ENCODE peak calls at places on chromosomes 11 and 22, in ten cellular contexts. R is NCI-H460; K is HS-5; A is stimulated activated CD4-positive, alpha-beta T cell treated with anti-CD3 and anti-CD28 coated beads, Interleukin-2, amount 100 ng/mL, for 48 hours; S is activated naive CD4-positive, alpha-beta T cell treated with anti-CD3 and anti-CD28 coated beads for 36 hours; F is spleen; Q is substantia nigra; I is activated T-cell treated with anti-CD3 and anti-CD28 coated beads for 1 hour; J is AG04450; W is mesenchymal stem cell. G is an unnamed sample.

GRCh38 chr11:11657101-11657935 is 35.5 kb upstream of the GALNT18 start:
- DNase-seq in S (no peak), J (no peak), R (no peak), K (no peak), I (no peak), W (no peak), A (no peak), F (no peak), Q (no peak), G (no peak)

GRCh38 chr11:122037911-122038310 is 78.1 kb downstream of the BLID start:
- DNase-seq in I (no peak), F (no peak), A (no peak), K (no peak), W (no peak), R (no peak), Q (no peak), S (no peak), J (no peak), G (no peak)

GRCh38 chr11:72039108-72039850 is 40.6 kb downstream of the IL18BP start:
- DNase-seq in A (no peak), Q (no peak), F (no peak), K (no peak), W (peak; percentile 45), R (no peak), S (no peak), I (no peak), J (peak; percentile 7), G (no peak)

GRCh38 chr22:17938484-17938924 is 85.9 kb downstream of the MICAL3 start:
- DNase-seq in R (no peak), J (no peak), S (no peak), W (no peak), I (no peak), A (no peak), F (no peak), Q (no peak), K (no peak), G (no peak)

GRCh38 chr22:20136603-20136873 is 4.9 kb downstream of the ZDHHC8 start:
- DNase-seq in J (no peak), A (no peak), K (no peak), F (no peak), Q (no peak), S (no peak), I (no peak), R (no peak), W (no peak), G (no peak)

GRCh38 chr11:116917632-116918031 is 80.2 kb upstream of the APOA1 start:
- DNase-seq in J (no peak), I (no peak), K (no peak), R (no peak), W (no peak), A (no peak), Q (no peak), F (no peak), S (no peak), G (no peak)

GRCh38 chr22:21446827-21447690 is 20.1 kb upstream of the TMEM191C start:
- DNase-seq in K (no peak), R (no peak), J (no peak), A (no peak), S (no peak), Q (no peak), I (no peak), W (no peak), F (peak; percentile 58), G (no peak)

GRCh38 chr11:67211656-67212436 is 54.4 kb upstream of the GRK2 start:
- DNase-seq in S (no peak), Q (no peak), J (no peak), K (no peak), W (no peak), I (no peak), A (no peak), F (no peak), R (no peak), G (no peak)

GRCh38 chr11:129291556-129291955 is 84.1 kb upstream of the BARX2 start:
- DNase-seq in S (no peak), W (no peak), J (no peak), A (no peak), F (no peak), Q (peak; percentile 74), I (no peak), R (no peak), K (no peak), G (no peak)

GRCh38 chr11:117620131-117620530 is 176.9 kb downstream of the DSCAML1 start:
- DNase-seq in W (no peak), A (no peak), S (no peak), I (no peak), J (no peak), F (no peak), K (no peak), Q (no peak), R (no peak), G (no peak)

GRCh38 chr11:73950869-73951710 is at the start of gene DNAJB13:
- DNase-seq in A (no peak), R (no peak), I (no peak), Q (no peak), S (no peak), W (peak; percentile 73), K (no peak), F (no peak), J (no peak), G (no peak)

GRCh38 chr11:74442601-74443000 is 24.7 kb downstream of the KCNE3 start:
- DNase-seq in F (no peak), I (no peak), A (no peak), Q (no peak), R (no peak), S (no peak), K (no peak), W (no peak), J (no peak), G (no peak)

GRCh38 chr11:10489444-10489785 is 34.4 kb downstream of the AMPD3 start:
- DNase-seq in A (no peak), W (no peak), R (no peak), K (no peak), F (no peak), J (no peak), I (no peak), S (no peak), Q (no peak), G (no peak)

GRCh38 chr11:11396290-11397042 is 43.4 kb upstream of the CSNK2A3 start:
- DNase-seq in A (no peak), I (no peak), F (no peak), Q (no peak), J (peak; percentile 86), R (no peak), S (no peak), W (peak; percentile 96), K (peak; percentile 84), G (no peak)

GRCh38 chr22:24331468-24332440 is 61.1 kb downstream of the SPECC1L start:
- DNase-seq in S (no peak), Q (no peak), F (no peak), I (no peak), K (no peak), W (no peak), J (no peak), A (no peak), R (no peak), G (no peak)

GRCh38 chr22:43186272-43187170 is at the start of gene TTLL12:
- DNase-seq in J (no peak), F (peak; percentile 93), W (peak; percentile 55), Q (peak; percentile 46), S (peak; percentile 53), I (peak; percentile 50), A (peak; percentile 48), K (no peak), R (peak; percentile 39), G (peak; percentile 56)

GRCh38 chr22:39664485-39665200 is 94.1 kb downstream of the CACNA1I start:
- DNase-seq in I (peak; percentile 17), Q (no peak), J (no peak), S (peak; percentile 47), W (no peak), A (peak; percentile 31), R (no peak), K (no peak), F (no peak), G (no peak)

GRCh38 chr11:862028-862703 is 19.5 kb downstream of the TSPAN4 start:
- DNase-seq in I (no peak), F (no peak), W (no peak), S (no peak), R (no peak), Q (no peak), K (no peak), J (no peak), A (no peak), G (no peak)

GRCh38 chr22:36568846-36569245 is 39.9 kb upstream of the EIF3D start:
- DNase-seq in F (no peak), J (no peak), K (no peak), A (no peak), S (no peak), W (no peak), R (no peak), I (no peak), Q (no peak), G (no peak)